ENCODE peak calls at places on chromosomes 4 and X, in six cellular contexts. V is hypothalamus; R is activated T-helper 1 cell treated with anti-CD3 and anti-CD28 coated beads, Interleukin-2, amount 50 U/mL, for 16 hours; L is lower lobe of right lung; T is activated T-cell treated with anti-CD3 and anti-CD28 coated beads for 48 hours; S is body of pancreas. J is an unnamed sample.

GRCh38 chr4:145507636-145508035 is 26.0 kb downstream of the SMAD1 start:
- DNase-seq in S (no peak), V (no peak), T (no peak), R (no peak), L (no peak), J (no peak)

GRCh38 chr4:24889991-24890390 is 22.9 kb downstream of the CCDC149 start:
- DNase-seq in R (no peak), L (no peak), S (no peak), T (no peak), V (no peak), J (no peak)

GRCh38 chr4:66636321-66636720 is 909.0 kb downstream of the CENPC start:
- DNase-seq in S (no peak), T (no peak), R (no peak), L (no peak), V (no peak), J (no peak)

GRCh38 chrX:68462197-68462596 is 28.9 kb upstream of the OPHN1 start:
- DNase-seq in R (no peak), T (no peak), S (no peak), V (no peak), L (no peak), J (no peak)

GRCh38 chr4:82726601-82727000 is 72.0 kb downstream of the SCD5 start:
- DNase-seq in V (no peak), T (no peak), S (no peak), L (no peak), R (no peak), J (no peak)

GRCh38 chr4:40962551-40963185 is 212.9 kb downstream of the NSUN7 start:
- DNase-seq in L (no peak), V (no peak), R (no peak), S (no peak), T (no peak), J (no peak)

GRCh38 chr4:993111-994029 is at the start of gene SLC26A1:
- DNase-seq in S (peak), T (no peak), L (no peak), V (no peak), R (no peak), J (peak)

GRCh38 chr4:99640676-99641075 is 17.0 kb downstream of the C4orf54 start:
- DNase-seq in T (no peak), L (no peak), S (no peak), V (no peak), R (no peak), J (no peak)

GRCh38 chrX:94854251-94854650 is 1180.2 kb downstream of the FAM133A start:
- DNase-seq in S (no peak), T (no peak), L (no peak), V (no peak), R (no peak), J (no peak)

GRCh38 chrX:23883737-23884354 is 23.9 kb downstream of the APOO start:
- DNase-seq in V (no peak), S (no peak), T (no peak), R (no peak), L (no peak), J (no peak)

GRCh38 chr4:15717126-15717525 is 14.3 kb downstream of the BST1 start:
- DNase-seq in L (no peak), S (no peak), R (no peak), V (no peak), T (no peak), J (no peak)

GRCh38 chr4:185778307-185778706 is 33.7 kb downstream of the SORBS2 start:
- DNase-seq in R (no peak), L (no peak), T (no peak), S (no peak), V (no peak), J (no peak)

GRCh38 chr4:187632260-187633010 is 363.1 kb upstream of the ZFP42 start:
- DNase-seq in L (no peak), R (no peak), T (no peak), S (no peak), V (no peak), J (no peak)

GRCh38 chr4:1756079-1756478 is 34.8 kb downstream of the TACC3 start:
- DNase-seq in L (no peak), R (no peak), S (no peak), T (no peak), V (no peak), J (no peak)

GRCh38 chr4:53313510-53313909 is 52.4 kb downstream of the SCFD2 start:
- DNase-seq in T (no peak), S (no peak), R (no peak), L (no peak), V (no peak), J (no peak)

GRCh38 chrX:100995469-100995868 is 26.0 kb downstream of the ARL13A start:
- DNase-seq in T (peak), L (no peak), R (no peak), S (no peak), V (no peak), J (no peak)

J was measured in kidney.